ENCODE peak calls at places on chromosome 18, in five cellular contexts. S is DND-41, M is mammary epithelial cell, P is fibroblast of pulmonary artery, A is upper lobe of right lung. B is an unnamed sample.

GRCh38 chr18:56284319-56284718 is 354.1 kb downstream of the TXNL1 start:
- DNase-seq in P (no peak), S (no peak), M (peak; percentile 17), A (no peak), B (peak; percentile 42)

GRCh38 chr18:57497372-57498294 is 62.5 kb downstream of the ONECUT2 start:
- DNase-seq in M (peak; percentile 18), A (no peak), S (no peak), P (peak; percentile 7), B (peak; percentile 39)

GRCh38 chr18:76982038-76982437 is 150.5 kb downstream of the MBP start:
- DNase-seq in A (no peak), M (no peak), S (no peak), P (no peak), B (no peak)

GRCh38 chr18:67862069-67862468 is 345.5 kb upstream of the DSEL start:
- DNase-seq in P (peak; percentile 36), M (no peak), S (no peak), A (no peak), B (peak; percentile 55)

GRCh38 chr18:12599543-12599942 is 58.4 kb downstream of the SPIRE1 start:
- DNase-seq in M (peak; percentile 88), A (no peak), S (no peak), P (no peak), B (no peak)

GRCh38 chr18:68428026-68428425 is 286.9 kb downstream of the TMX3 start:
- DNase-seq in A (no peak), S (no peak), M (peak; percentile 92), P (peak; percentile 59), B (peak; percentile 73)

GRCh38 chr18:59470627-59471121 is 111.6 kb upstream of the LMAN1 start:
- DNase-seq in M (no peak), S (no peak), P (no peak), A (no peak), B (peak; percentile 35)

GRCh38 chr18:22739243-22739642 is 193.9 kb upstream of the RBBP8 start:
- DNase-seq in P (no peak), M (no peak), S (no peak), A (no peak), B (no peak)

GRCh38 chr18:22977847-22978701 is 44.9 kb downstream of the RBBP8 start:
- DNase-seq in A (no peak), P (peak; percentile 83), S (no peak), M (peak; percentile 89), B (peak; percentile 84)

DNA sequence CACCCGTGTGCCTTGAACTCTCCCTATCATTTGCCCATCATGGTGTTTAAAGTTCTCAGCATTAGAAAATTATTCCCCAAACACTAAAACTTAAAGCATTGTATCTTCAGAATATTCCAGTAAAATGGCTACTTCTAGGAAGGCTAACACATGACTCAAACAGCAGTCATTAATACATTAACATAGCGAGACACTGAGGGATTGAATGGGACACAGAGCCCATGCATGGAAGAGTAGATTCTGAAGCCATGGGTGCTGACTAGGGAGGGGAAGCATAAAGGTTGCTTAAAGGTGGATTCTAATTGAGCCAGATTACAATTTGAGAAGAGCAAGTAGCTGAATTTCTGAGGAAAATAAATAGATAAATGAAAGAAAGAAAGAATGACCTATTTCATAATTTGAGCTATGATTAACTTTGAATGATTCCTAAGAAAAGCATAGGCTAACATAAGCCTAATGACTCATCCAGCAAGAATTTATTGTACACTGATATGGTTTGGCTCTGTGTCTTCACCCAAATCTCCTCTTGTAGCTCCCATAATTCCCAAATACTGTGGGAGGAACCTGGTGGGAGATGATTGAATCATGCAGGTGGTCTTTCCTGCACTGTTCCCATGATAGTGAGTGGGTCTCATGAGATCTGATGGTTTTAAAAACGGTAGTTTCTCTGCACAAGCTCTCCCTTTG is 79.8 kb upstream of the PIK3C3 start:
- DNase-seq in A (no peak), M (peak; percentile 70), P (peak; percentile 59), S (no peak), B (peak; percentile 35)
- TF ChIP-seq CTCF in A (no peak), M (no peak), P (no peak), S (no peak), B (no peak)

GRCh38 chr18:79797518-79798345 is at the start of gene KCNG2:
- DNase-seq in S (no peak), A (peak; percentile 64), P (peak; percentile 43), M (no peak), B (no peak)
- H3K4me3 ChIP-seq in S (no peak within 1 kb of the TSS), A (peak within 1 kb of the TSS; percentile 26), P (peak within 1 kb of the TSS; percentile 64), M (no peak within 1 kb of the TSS), B (no peak within 1 kb of the TSS)

GRCh38 chr18:5521000-5521399 is 22.8 kb downstream of the EPB41L3 start:
- DNase-seq in A (no peak), P (no peak), M (no peak), S (no peak), B (no peak)

GRCh38 chr18:5518899-5519371 is 24.9 kb downstream of the EPB41L3 start:
- DNase-seq in P (peak; percentile 90), S (no peak), A (no peak), M (no peak), B (peak; percentile 80)

GRCh38 chr18:5518179-5518770 is 25.5 kb downstream of the EPB41L3 start:
- DNase-seq in A (no peak), P (no peak), S (no peak), M (no peak), B (no peak)

GRCh38 chr18:5520464-5520863 is 23.3 kb downstream of the EPB41L3 start:
- DNase-seq in S (no peak), P (no peak), M (no peak), A (no peak), B (no peak)

DNA sequence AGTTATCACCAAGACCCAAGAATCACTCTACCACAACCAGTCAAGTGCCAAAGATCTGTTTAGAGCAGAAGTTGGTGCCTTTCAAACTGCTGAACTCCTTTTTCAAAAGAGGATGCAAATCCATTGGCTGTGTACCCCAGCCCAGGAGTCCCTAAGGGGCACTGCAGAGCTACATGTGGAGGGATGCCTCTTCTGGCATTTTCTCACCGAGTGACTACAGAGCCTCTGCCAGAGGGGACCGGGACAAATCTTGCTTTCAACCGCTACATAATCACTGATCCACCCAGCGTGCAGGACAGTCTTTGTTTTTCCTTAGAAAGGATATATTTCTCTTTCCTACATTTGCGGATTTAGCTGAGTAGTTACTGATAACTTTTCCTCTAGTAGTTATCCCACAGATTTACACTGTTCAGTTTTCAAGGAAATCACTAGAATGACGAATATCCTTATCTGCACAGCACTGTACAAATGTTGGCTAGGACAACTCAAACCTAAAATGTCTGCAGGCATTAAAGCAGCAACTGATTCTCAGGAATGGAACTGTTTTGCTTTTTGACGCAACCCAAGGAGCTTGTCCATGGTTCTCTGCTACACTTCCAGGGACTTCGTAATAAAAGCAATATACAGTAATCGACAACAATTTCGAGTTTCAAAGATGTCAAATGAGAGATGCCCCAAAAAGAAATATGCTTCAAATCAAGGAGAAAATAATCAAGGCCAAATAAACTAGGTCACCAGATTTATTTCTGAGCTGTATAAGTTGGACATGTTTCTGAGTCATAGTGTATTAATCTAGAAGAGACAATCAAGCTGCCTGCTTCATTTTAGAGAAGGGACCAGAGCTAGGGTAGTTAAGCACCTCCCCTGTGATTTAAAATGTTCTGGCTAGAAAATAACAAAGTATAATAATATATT is 24.1 kb downstream of the EPB41L3 start:
- DNase-seq in P (peak; percentile 69), S (no peak), M (no peak), A (no peak), B (peak; percentile 73)
- TF ChIP-seq CTCF in P (no peak), S (no peak), M (no peak), A (no peak), B (no peak)

GRCh38 chr18:74198453-74198852 is 50.1 kb downstream of the TIMM21 start:
- DNase-seq in M (no peak), A (no peak), S (no peak), P (no peak), B (no peak)

GRCh38 chr18:74200780-74201179 is 52.5 kb downstream of the TIMM21 start:
- DNase-seq in S (no peak), M (no peak), P (no peak), A (no peak), B (no peak)

GRCh38 chr18:74194691-74195090 is 46.4 kb downstream of the TIMM21 start:
- DNase-seq in M (no peak), P (no peak), A (no peak), S (no peak), B (peak; percentile 15)

GRCh38 chr18:74197705-74198341 is 49.5 kb downstream of the TIMM21 start:
- DNase-seq in S (no peak), M (no peak), P (no peak), A (peak; percentile 73), B (no peak)

GRCh38 chr18:74196220-74197119 is 48.1 kb downstream of the TIMM21 start:
- DNase-seq in P (peak; percentile 81), A (no peak), S (peak; percentile 56), M (peak; percentile 52), B (peak; percentile 80)
- H3K4me3 ChIP-seq in P (peak overlapping the region; percentile 43), A (peak overlapping the region; percentile 24), S (peak overlapping the region; percentile 46), M (peak overlapping the region; percentile 42), B (peak overlapping the region; percentile 36)

GRCh38 chr18:62324917-62325805 is at the start of gene TNFRSF11A:
- DNase-seq in S (no peak), P (no peak), M (peak; percentile 58), A (peak; percentile 83), B (no peak)
- TF ChIP-seq CTCF in S (no peak), P (no peak), M (peak; percentile 47), A (peak; percentile 10), B (peak; percentile 13)

DNA sequence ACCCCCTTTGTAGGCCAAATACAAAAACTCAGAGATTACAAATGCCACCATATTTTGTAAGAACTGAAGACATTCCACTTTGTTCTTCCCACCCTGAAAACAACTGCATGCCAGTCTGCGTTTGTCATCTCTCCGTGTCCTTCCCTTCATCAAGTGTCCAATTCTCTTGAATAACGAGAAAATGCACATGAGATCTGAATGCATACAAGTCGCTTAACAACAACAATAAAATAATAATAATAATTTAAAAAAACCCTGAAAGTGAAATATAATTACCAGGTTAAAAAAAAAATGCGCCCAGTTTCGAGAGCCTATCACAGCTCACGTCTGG is 2.0 kb upstream of the SETBP1 start:
- DNase-seq in P (no peak), M (no peak), S (no peak), A (no peak), B (no peak)
- H3K4me3 ChIP-seq in P (no peak overlapping the region), M (peak overlapping the region; percentile 90), S (peak overlapping the region; percentile 66), A (peak overlapping the region; percentile 82), B (peak overlapping the region; percentile 40)

DNA sequence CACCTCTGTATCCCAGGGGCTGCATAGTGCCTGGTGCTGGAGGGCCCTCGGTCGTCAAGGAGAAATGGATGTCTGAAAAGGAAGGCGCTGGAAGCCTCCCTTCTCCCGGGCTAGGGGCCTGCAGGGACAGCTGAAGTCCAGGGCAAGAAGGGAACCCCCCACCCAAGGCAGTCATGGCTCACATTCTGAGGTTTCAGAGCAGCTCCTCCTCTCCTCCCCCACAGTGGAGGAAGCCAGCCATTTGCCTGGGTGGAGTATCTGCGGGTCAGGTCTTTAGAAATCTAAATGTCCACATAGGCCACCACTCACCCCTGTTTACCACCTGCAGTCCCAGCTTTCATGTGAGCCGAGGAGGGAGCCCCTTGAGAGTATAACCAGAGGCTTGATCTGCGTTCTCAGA is 186.3 kb downstream of the SMAD7 start:
- DNase-seq in P (no peak), M (no peak), S (no peak), A (no peak), B (no peak)
- TF ChIP-seq CTCF in P (no peak), M (no peak), S (no peak), A (no peak), B (no peak)